ENCODE peak calls at places on chromosome 14, in four cellular contexts. W is CD8-positive, alpha-beta T cell; R is breast epithelium; K is right lobe of liver. D is an unnamed sample. For H3K9me3 and H3K27me3, the result is how much of the 10 kb centered on the place peaks cover.

GRCh38 chr14:102081231-102082080 is 5.4 kb downstream of the HSP90AA1 start:
- DNase-seq in W (no peak), R (no peak), K (no peak), D (no peak)

GRCh38 chr14:61564623-61565091 is 130.7 kb upstream of the HIF1A start:
- DNase-seq in W (no peak), R (no peak), K (no peak), D (peak)

GRCh38 chr14:68665792-68666195 is 127.1 kb downstream of the ZFP36L1 start:
- DNase-seq in W (peak), R (no peak), K (no peak), D (no peak)

GRCh38 chr14:73786942-73787759 is 64.5 kb upstream of the PTGR2 start:
- DNase-seq in W (peak), R (peak), K (peak), D (peak)

GRCh38 chr14:20477211-20477876 is 8.1 kb downstream of the PNP start:
- DNase-seq in W (peak), R (no peak), K (peak), D (no peak)

GRCh38 chr14:104346112-104346462 is 207.7 kb downstream of the KIF26A start:
- DNase-seq in W (no peak), R (no peak), K (no peak), D (peak)

GRCh38 chr14:51781352-51781751 is 79.1 kb upstream of the GNG2 start:
- DNase-seq in W (no peak), R (no peak), K (no peak), D (no peak)

GRCh38 chr14:57871487-57872080 is 5.7 kb upstream of the SLC35F4 start:
- DNase-seq in W (no peak), R (no peak), K (no peak), D (no peak)

GRCh38 chr14:100375273-100375962 is 52.3 kb downstream of the SLC25A47 start:
- DNase-seq in W (no peak), R (no peak), K (peak), D (peak)

GRCh38 chr14:55749201-55749812 is 169.3 kb downstream of the KTN1 start:
- DNase-seq in W (no peak), R (peak), K (peak), D (no peak)

GRCh38 chr14:93861846-93862641 is 65.1 kb upstream of the FAM181A start:
- DNase-seq in W (no peak), R (no peak), K (no peak), D (no peak)

GRCh38 chr14:51455041-51455835 is 196.5 kb upstream of the FRMD6 start:
- DNase-seq in W (no peak), R (no peak), K (no peak), D (no peak)

GRCh38 chr14:75470238-75470797 is 42.5 kb downstream of the JDP2 start:
- DNase-seq in W (no peak), R (no peak), K (no peak), D (no peak)

GRCh38 chr14:99734406-99735051 is 50.4 kb downstream of the CYP46A1 start:
- DNase-seq in W (no peak), R (peak), K (peak), D (peak)

GRCh38 chr14:99728981-99729451 is 44.9 kb downstream of the CYP46A1 start:
- DNase-seq in W (no peak), R (no peak), K (peak), D (peak)

GRCh38 chr14:77638738-77639137 is 22.3 kb upstream of the SPTLC2 start:
- DNase-seq in W (no peak), R (no peak), K (no peak), D (peak)

GRCh38 chr14:58572092-58572853 is 65.5 kb upstream of the DACT1 start:
- DNase-seq in W (no peak), R (no peak), K (no peak), D (no peak)

GRCh38 chr14:104998801-104999200 is 13.2 kb downstream of the CLBA1 start:
- DNase-seq in W (no peak), R (no peak), K (no peak), D (peak)

GRCh38 chr14:25111061-25111601 is 61.2 kb upstream of the STXBP6 start:
- DNase-seq in W (no peak), R (peak), K (no peak), D (no peak)

GRCh38 chr14:30165255-30165654 is 237.6 kb upstream of the PRKD1 start:
- DNase-seq in W (no peak), R (no peak), K (no peak), D (no peak)
- H3K9me3 ChIP-seq in W (under half), R (under half), K (under half), D (under half)

GRCh38 chr14:65558363-65558762 is 145.8 kb downstream of the FUT8 start:
- DNase-seq in W (no peak), R (no peak), K (no peak), D (no peak)

GRCh38 chr14:65555358-65555757 is 142.8 kb downstream of the FUT8 start:
- DNase-seq in W (no peak), R (no peak), K (no peak), D (no peak)

GRCh38 chr14:65564370-65564769 is 151.8 kb downstream of the FUT8 start:
- DNase-seq in W (no peak), R (no peak), K (no peak), D (no peak)

GRCh38 chr14:65565948-65566347 is 153.4 kb downstream of the FUT8 start:
- DNase-seq in W (no peak), R (no peak), K (no peak), D (no peak)

GRCh38 chr14:65560340-65561027 is 148.0 kb downstream of the FUT8 start:
- DNase-seq in W (no peak), R (no peak), K (no peak), D (no peak)
- H3K27me3 ChIP-seq in W (under half), R (under half), K (under half), D (under half)

GRCh38 chr14:90815817-90816662 is at the start of gene TTC7B:
- DNase-seq in W (peak), R (no peak), K (peak), D (no peak)
- TF ChIP-seq CTCF in W (no peak), R (no peak), K (peak), D (peak)

DNA sequence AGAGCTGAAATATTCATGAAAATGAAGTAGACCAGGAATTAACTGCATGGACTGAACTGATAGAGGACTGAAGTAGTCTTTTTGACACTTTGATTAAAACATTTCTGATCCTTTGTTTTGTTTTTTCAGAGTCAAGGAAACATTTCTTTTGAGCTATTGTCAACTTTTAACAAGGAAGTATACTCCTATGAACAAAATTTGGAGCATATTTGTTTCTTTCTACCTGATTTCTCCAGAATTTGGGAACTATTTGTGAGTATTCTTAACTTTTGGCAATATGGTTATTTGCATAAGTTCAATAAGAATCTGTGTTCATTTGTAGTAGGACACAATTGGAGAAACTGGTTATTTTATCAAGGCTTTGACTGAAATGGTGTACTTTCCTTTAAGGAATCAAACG is 71.3 kb upstream of the HECTD1 start:
- DNase-seq in W (no peak), R (no peak), K (no peak), D (no peak)
- H3K9me3 ChIP-seq in W (under half), R (under half), K (under half), D (under half)